ENCODE peak calls at places on chromosomes 12 and 14, in five cellular contexts. E, A, X, M and Z are unnamed samples.

GRCh38 chr12:28830491-28830890 is 318.6 kb upstream of the FAR2 start:
- DNase-seq in E (no peak), A (no peak), X (no peak), M (no peak), Z (peak; percentile 1)

GRCh38 chr14:22491683-22492483 is 97.1 kb downstream of the DAD1 start:
- DNase-seq in E (no peak), A (no peak), X (no peak), M (no peak), Z (no peak)

GRCh38 chr12:104473374-104473983 is 16.7 kb downstream of the CHST11 start:
- DNase-seq in E (no peak), A (no peak), X (no peak), M (no peak), Z (no peak)

GRCh38 chr12:42124764-42125371 is 19.8 kb downstream of the GXYLT1 start:
- DNase-seq in E (no peak), A (no peak), X (no peak), M (no peak), Z (no peak)

GRCh38 chr14:99872786-99873440 is 79.7 kb downstream of the EML1 start:
- DNase-seq in E (peak; percentile 38), A (no peak), X (no peak), M (peak; percentile 12), Z (peak; percentile 68)

GRCh38 chr12:51371295-51371953 is 19.8 kb downstream of the GALNT6 start:
- DNase-seq in E (peak; percentile 80), A (no peak), X (peak; percentile 75), M (peak; percentile 98), Z (peak; percentile 62)

GRCh38 chr12:52990206-52990605 is 16.1 kb upstream of the EIF4B start:
- DNase-seq in E (no peak), A (no peak), X (no peak), M (peak; percentile 63), Z (no peak)

GRCh38 chr12:118377005-118377890 is 893 bp downstream of the SUDS3 start:
- DNase-seq in E (peak; percentile 23), A (no peak), X (no peak), M (no peak), Z (peak; percentile 49)

GRCh38 chr14:89479802-89480201 is 62.8 kb upstream of the FOXN3 start:
- DNase-seq in E (no peak), A (no peak), X (no peak), M (peak; percentile 55), Z (no peak)

GRCh38 chr12:18323159-18323558 is 61.8 kb downstream of the PIK3C2G start:
- DNase-seq in E (no peak), A (no peak), X (no peak), M (peak; percentile 54), Z (no peak)

GRCh38 chr14:22836301-22837058 is at the start of gene MMP14:
- DNase-seq in E (peak; percentile 71), A (peak; percentile 77), X (peak; percentile 89), M (peak; percentile 88), Z (peak; percentile 88)

GRCh38 chr12:53234236-53234635 is 2.2 kb upstream of the RARG start:
- DNase-seq in E (peak; percentile 86), A (peak; percentile 48), X (no peak), M (no peak), Z (peak; percentile 91)

GRCh38 chr14:44803239-44803905 is 158.4 kb downstream of the KLHL28 start:
- DNase-seq in E (peak; percentile 32), A (no peak), X (no peak), M (peak; percentile 56), Z (peak; percentile 49)

GRCh38 chr12:26251600-26251999 is 56.2 kb downstream of the SSPN start:
- DNase-seq in E (no peak), A (peak; percentile 22), X (no peak), M (peak; percentile 94), Z (no peak)

GRCh38 chr14:93003945-93004698 is 81.2 kb downstream of the CHGA start:
- DNase-seq in E (peak; percentile 71), A (peak; percentile 11), X (peak; percentile 73), M (no peak), Z (no peak)

GRCh38 chr14:94863366-94863765 is 93.5 kb upstream of the GSC start:
- DNase-seq in E (no peak), A (no peak), X (no peak), M (no peak), Z (no peak)

GRCh38 chr14:35400707-35401421 is 3.7 kb downstream of the NFKBIA start:
- DNase-seq in E (no peak), A (no peak), X (no peak), M (no peak), Z (no peak)

GRCh38 chr12:2922329-2922728 is 31.6 kb downstream of the TULP3 start:
- DNase-seq in E (no peak), A (no peak), X (no peak), M (peak; percentile 46), Z (no peak)

GRCh38 chr12:89080797-89081470 is 271.4 kb downstream of the DUSP6 start:
- DNase-seq in E (no peak), A (no peak), X (no peak), M (peak; percentile 19), Z (no peak)

GRCh38 chr12:29782821-29783772 is 645 bp downstream of the TMTC1 start:
- DNase-seq in E (peak; percentile 48), A (peak; percentile 59), X (peak; percentile 27), M (peak; percentile 49), Z (peak; percentile 73)

GRCh38 chr14:89445252-89445973 is 28.4 kb upstream of the FOXN3 start:
- DNase-seq in E (no peak), A (no peak), X (no peak), M (peak; percentile 48), Z (no peak)

GRCh38 chr12:12776261-12776660 is 9.2 kb upstream of the APOLD1 start:
- DNase-seq in E (no peak), A (no peak), X (no peak), M (peak; percentile 59), Z (no peak)

GRCh38 chr12:50221228-50222008 is 54.2 kb upstream of the CERS5 start:
- DNase-seq in E (peak; percentile 71), A (no peak), X (peak; percentile 42), M (peak; percentile 84), Z (peak; percentile 46)

GRCh38 chr12:213527-213932 is 427 bp downstream of the SLC6A12 start:
- DNase-seq in E (no peak), A (no peak), X (no peak), M (no peak), Z (no peak)

GRCh38 chr12:211639-212382 is 2.1 kb downstream of the SLC6A12 start:
- DNase-seq in E (no peak), A (no peak), X (no peak), M (no peak), Z (no peak)

GRCh38 chr12:212383-212798 is 1.6 kb downstream of the SLC6A12 start:
- DNase-seq in E (no peak), A (no peak), X (no peak), M (no peak), Z (no peak)

GRCh38 chr12:214005-214736 is at the start of gene SLC6A12:
- DNase-seq in E (no peak), A (no peak), X (no peak), M (no peak), Z (peak; percentile 66)

DNA sequence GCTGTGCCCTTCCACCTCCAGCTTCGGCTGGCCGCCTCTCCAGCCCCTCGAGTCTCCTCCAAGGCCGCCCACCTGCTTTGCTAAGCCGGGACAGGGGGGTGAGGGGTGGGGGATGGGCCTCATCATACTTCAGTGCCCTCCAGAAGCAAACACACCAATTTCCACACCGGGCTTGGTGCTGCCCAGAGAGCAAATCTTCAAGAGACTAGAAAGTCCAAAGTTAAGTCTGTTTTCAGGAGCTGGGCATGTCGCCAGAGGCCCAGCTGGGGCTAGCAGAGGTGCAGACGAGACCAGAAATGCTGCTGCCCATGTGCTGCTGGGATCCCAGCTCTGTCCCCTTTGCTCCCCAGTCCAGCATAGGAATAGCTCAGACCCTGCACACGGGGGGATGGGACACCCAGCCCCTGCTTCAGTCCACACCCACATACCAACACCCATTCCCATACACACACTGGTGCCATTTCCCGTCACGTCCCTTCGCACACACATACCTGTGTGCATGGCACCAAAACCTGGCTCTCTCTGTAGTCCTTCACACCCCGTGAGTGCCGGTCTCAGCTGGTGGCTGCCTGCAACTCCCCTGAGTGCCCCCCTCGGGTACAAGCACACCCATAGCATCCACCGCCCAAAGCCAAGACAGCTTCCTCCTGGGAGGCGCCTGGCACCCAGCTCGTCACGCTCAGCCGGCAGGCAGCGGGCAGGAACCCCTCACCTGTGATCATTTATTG is 994 bp downstream of the SLC6A12 start:
- DNase-seq in E (peak; percentile 50), A (peak; percentile 45), X (no peak), M (no peak), Z (no peak)
- H3K27me3 ChIP-seq in E (peaks cover 6% of the 10 kb centered on the region), A (no peaks in the 10 kb centered on the region), X (no peaks in the 10 kb centered on the region), M (peaks cover 17% of the 10 kb centered on the region), Z (peaks cover 22% of the 10 kb centered on the region)

GRCh38 chr14:59585891-59586554 is 9.4 kb upstream of the CCDC175 start:
- DNase-seq in E (no peak), A (no peak), X (no peak), M (peak; percentile 87), Z (no peak)

GRCh38 chr14:59582845-59583509 is 6.4 kb upstream of the CCDC175 start:
- DNase-seq in E (no peak), A (no peak), X (no peak), M (no peak), Z (peak; percentile 54)

GRCh38 chr14:59583755-59584154 is 7.1 kb upstream of the CCDC175 start:
- DNase-seq in E (no peak), A (no peak), X (no peak), M (peak; percentile 68), Z (peak; percentile 23)

GRCh38 chr14:59576332-59577294 is at the start of gene CCDC175:
- DNase-seq in E (peak; percentile 89), A (peak; percentile 81), X (peak; percentile 43), M (peak; percentile 77), Z (peak; percentile 91)

DNA sequence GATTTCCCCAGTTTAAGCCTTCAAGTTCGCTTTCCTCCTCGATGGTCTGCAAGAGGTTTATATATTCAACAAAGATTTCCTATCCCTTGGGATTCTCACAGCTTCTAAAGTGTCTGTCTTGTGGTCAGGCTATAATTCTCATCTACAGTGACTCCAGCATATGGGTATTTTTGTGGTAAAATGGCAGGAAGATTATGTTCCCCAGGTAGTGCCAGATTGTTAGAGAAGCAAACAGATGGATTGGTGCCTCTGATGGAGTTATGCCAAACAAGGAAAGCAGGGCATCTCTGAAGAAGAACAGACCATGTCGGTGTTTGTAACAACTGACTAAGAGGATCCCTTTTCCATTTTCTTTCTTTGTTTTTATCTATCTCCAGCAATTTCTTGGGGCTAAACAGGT is 5.5 kb upstream of the CCDC175 start:
- DNase-seq in E (no peak), A (no peak), X (no peak), M (peak; percentile 8), Z (no peak)
- H3K4me3 ChIP-seq in E (no peak overlapping the region), A (no peak overlapping the region), X (no peak overlapping the region), M (no peak overlapping the region), Z (no peak overlapping the region)

GRCh38 chr14:56812364-56813103 is 2.3 kb upstream of the OTX2 start:
- DNase-seq in E (no peak), A (no peak), X (no peak), M (no peak), Z (peak; percentile 60)

GRCh38 chr14:56810850-56811595 is 744 bp upstream of the OTX2 start:
- DNase-seq in E (no peak), A (no peak), X (no peak), M (no peak), Z (peak; percentile 76)

GRCh38 chr14:56810341-56810740 is at the start of gene OTX2:
- DNase-seq in E (no peak), A (no peak), X (no peak), M (no peak), Z (peak; percentile 52)

GRCh38 chr14:56813143-56813551 is 2.9 kb upstream of the OTX2 start:
- DNase-seq in E (no peak), A (no peak), X (no peak), M (no peak), Z (peak; percentile 71)

GRCh38 chr14:56811596-56812363 is 1.5 kb upstream of the OTX2 start:
- DNase-seq in E (no peak), A (no peak), X (no peak), M (no peak), Z (peak; percentile 87)
- H3K27me3 ChIP-seq in E (peaks cover 96% of the 10 kb centered on the region), A (peaks cover 99% of the 10 kb centered on the region), X (peaks cover 9% of the 10 kb centered on the region), M (peaks cover 55% of the 10 kb centered on the region), Z (peaks cover 97% of the 10 kb centered on the region)

GRCh38 chr14:63854330-63854729 is 1.5 kb downstream of the SYNE2 start:
- DNase-seq in E (no peak), A (no peak), X (no peak), M (no peak), Z (no peak)
- H3K4me3 ChIP-seq in E (peak overlapping the region; percentile 83), A (peak overlapping the region; percentile 81), X (peak overlapping the region; percentile 61), M (peak overlapping the region; percentile 35), Z (peak overlapping the region; percentile 70)